ENCODE peak calls at places on chromosomes 7 and 10, in four cellular contexts. E, B, Z and F are unnamed samples.

GRCh38 chr7:157766098-157766497 is 429.3 kb downstream of the DNAJB6 start:
- DNase-seq in Z (no peak), B (no peak), E (no peak), F (no peak)

GRCh38 chr7:21368317-21368716 is 59.6 kb upstream of the SP4 start:
- DNase-seq in Z (no peak), B (no peak), E (no peak), F (no peak)

GRCh38 chr7:115293628-115294236 is 371.8 kb downstream of the MDFIC start:
- DNase-seq in B (no peak), E (no peak), Z (no peak), F (no peak)

GRCh38 chr10:125083576-125083920 is 76.8 kb downstream of the CTBP2 start:
- DNase-seq in E (no peak), Z (no peak), B (no peak), F (no peak)

GRCh38 chr10:76942556-76943416 is 694.8 kb downstream of the KCNMA1 start:
- DNase-seq in E (no peak), B (no peak), Z (no peak), F (no peak)

GRCh38 chr7:75033064-75033463 is 40.5 kb downstream of the RCC1L start:
- DNase-seq in Z (peak), E (peak), B (peak), F (peak)

GRCh38 chr10:103575416-103576075 is 82.0 kb downstream of the NEURL1 start:
- DNase-seq in Z (no peak), B (no peak), E (no peak), F (no peak)

GRCh38 chr10:42781893-42782445 is 626 bp upstream of the BMS1 start:
- DNase-seq in E (no peak), Z (no peak), B (no peak), F (no peak)

GRCh38 chr7:137996386-137996851 is 5.5 kb downstream of the CREB3L2 start:
- DNase-seq in Z (no peak), E (no peak), B (peak), F (no peak)

GRCh38 chr7:125814030-125814535 is 884.5 kb upstream of the POT1 start:
- DNase-seq in B (no peak), E (no peak), Z (no peak), F (no peak)

GRCh38 chr7:27143022-27143949 is at the start of gene HOXA5:
- DNase-seq in E (peak), Z (peak), B (no peak), F (peak)

GRCh38 chr10:73850205-73850604 is 24.1 kb downstream of the CAMK2G start:
- DNase-seq in Z (no peak), B (no peak), E (no peak), F (no peak)

GRCh38 chr10:30765611-30766010 is 136.1 kb upstream of the LYZL2 start:
- DNase-seq in Z (no peak), E (no peak), B (no peak), F (no peak)
- TF ChIP-seq ELF4 in Z (no peak), E (no peak), B (no peak), F (no peak)

GRCh38 chr10:4267084-4267774 is 482.2 kb upstream of the KLF6 start:
- DNase-seq in E (no peak), Z (no peak), B (no peak), F (no peak)
- TF ChIP-seq ELF4 in E (no peak), Z (no peak), B (no peak), F (no peak)

GRCh38 chr7:47449810-47450586 is 131.9 kb downstream of the TNS3 start:
- DNase-seq in B (no peak), Z (no peak), E (no peak), F (no peak)
- TF ChIP-seq ELF4 in B (no peak), Z (no peak), E (no peak), F (no peak)

GRCh38 chr7:44258865-44259546 is 58.2 kb downstream of the YKT6 start:
- DNase-seq in B (no peak), E (no peak), Z (no peak), F (no peak)
- TF ChIP-seq ELF4 in B (no peak), E (no peak), Z (no peak), F (no peak)

GRCh38 chr7:144384555-144385245 is 18.8 kb downstream of the NOBOX start:
- DNase-seq in B (no peak), E (no peak), Z (no peak), F (no peak)
- TF ChIP-seq ELF4 in B (no peak), E (no peak), Z (no peak), F (no peak)

GRCh38 chr7:50068026-50068425 is 25.0 kb downstream of the ZPBP start:
- DNase-seq in E (peak), B (no peak), Z (peak), F (no peak)

GRCh38 chr7:50068850-50069551 is 24.0 kb downstream of the ZPBP start:
- DNase-seq in E (no peak), B (no peak), Z (no peak), F (no peak)

GRCh38 chr7:50073093-50073492 is 20.0 kb downstream of the ZPBP start:
- DNase-seq in E (no peak), B (no peak), Z (no peak), F (no peak)

GRCh38 chr7:50069613-50070012 is 23.4 kb downstream of the ZPBP start:
- DNase-seq in Z (peak), E (no peak), B (no peak), F (peak)
- TF ChIP-seq ELF4 in Z (no peak), E (no peak), B (no peak), F (no peak)

GRCh38 chr7:74002474-74003017 is 25.4 kb upstream of the ELN start:
- DNase-seq in E (no peak), Z (no peak), B (no peak), F (no peak)
- TF ChIP-seq ELF4 in E (no peak), Z (no peak), B (no peak), F (no peak)

DNA sequence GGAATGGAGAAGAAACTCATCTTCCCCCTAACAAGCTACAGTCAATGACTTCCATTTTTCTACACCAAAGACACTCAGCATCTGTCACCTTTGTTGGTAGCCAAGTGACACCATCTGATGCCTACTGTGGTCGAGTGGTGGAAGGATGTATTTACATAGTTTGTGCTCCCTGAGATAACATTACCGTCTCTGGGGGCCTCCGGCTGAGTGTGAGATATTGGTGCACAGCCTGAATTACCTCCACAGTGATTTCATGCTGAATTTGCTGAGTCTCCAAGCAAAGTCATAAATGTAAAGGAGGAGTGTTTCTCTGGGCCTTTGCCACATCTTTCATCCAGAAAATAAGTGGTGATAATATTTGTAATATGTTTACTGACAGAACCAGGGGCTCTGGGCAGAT is 114.0 kb downstream of the GRID1 start:
- DNase-seq in B (no peak), E (no peak), Z (no peak), F (no peak)
- TF ChIP-seq ELF4 in B (no peak), E (no peak), Z (no peak), F (no peak)

GRCh38 chr10:97800474-97800873 is 28.7 kb upstream of the SFRP5 start:
- DNase-seq in Z (no peak), E (no peak), B (no peak), F (no peak)
- TF ChIP-seq ELF4 in Z (no peak), E (no peak), B (no peak), F (no peak)